ENCODE peak calls at places on chromosomes 4 and X, in ten cellular contexts. One of them, this sample, is unnamed.

GRCh38 chrX:40105791-40106676 is 8.3 kb upstream of the BCOR start:
- DNase-seq in OCI-LY7: peak; percentile 74
- DNase-seq in NB4: peak; percentile 83
- DNase-seq in gastrocnemius medialis: peak; percentile 61
- DNase-seq in GM13976: peak; percentile 72
- DNase-seq in BE2C: peak; percentile 75
- DNase-seq in tibial artery: no peak
- DNase-seq in ascending aorta: no peak
- DNase-seq in uterus: peak; percentile 68
- DNase-seq in H9: peak; percentile 87
- DNase-seq in this sample: no peak

GRCh38 chr4:10730590-10730989 is 46.0 kb upstream of the CLNK start:
- DNase-seq in BE2C: no peak
- DNase-seq in H9: no peak
- DNase-seq in OCI-LY7: no peak
- DNase-seq in tibial artery: no peak
- DNase-seq in gastrocnemius medialis: no peak
- DNase-seq in uterus: no peak
- DNase-seq in GM13976: peak; percentile 53
- DNase-seq in NB4: no peak
- DNase-seq in ascending aorta: no peak
- DNase-seq in this sample: no peak

GRCh38 chr4:20684852-20685763 is 15.2 kb upstream of the PACRGL start:
- DNase-seq in tibial artery: no peak
- DNase-seq in H9: no peak
- DNase-seq in ascending aorta: no peak
- DNase-seq in NB4: peak; percentile 50
- DNase-seq in OCI-LY7: peak; percentile 48
- DNase-seq in BE2C: no peak
- DNase-seq in GM13976: peak; percentile 27
- DNase-seq in uterus: no peak
- DNase-seq in gastrocnemius medialis: no peak
- DNase-seq in this sample: no peak

GRCh38 chr4:101346562-101347266 is 612 bp downstream of the PPP3CA start:
- DNase-seq in GM13976: peak; percentile 51
- DNase-seq in gastrocnemius medialis: peak; percentile 58
- DNase-seq in NB4: no peak
- DNase-seq in ascending aorta: peak; percentile 77
- DNase-seq in OCI-LY7: peak; percentile 58
- DNase-seq in uterus: peak; percentile 60
- DNase-seq in BE2C: peak; percentile 74
- DNase-seq in H9: peak; percentile 52
- DNase-seq in tibial artery: peak; percentile 49
- DNase-seq in this sample: peak; percentile 83

GRCh38 chr4:108166441-108167315 is 2.1 kb downstream of the LEF1 start:
- DNase-seq in tibial artery: no peak
- DNase-seq in ascending aorta: no peak
- DNase-seq in OCI-LY7: peak; percentile 79
- DNase-seq in H9: peak; percentile 85
- DNase-seq in BE2C: peak; percentile 30
- DNase-seq in NB4: no peak
- DNase-seq in uterus: no peak
- DNase-seq in gastrocnemius medialis: no peak
- DNase-seq in GM13976: peak; percentile 76
- DNase-seq in this sample: no peak

GRCh38 chr4:18914182-18914581 is 892.6 kb upstream of the LCORL start:
- DNase-seq in OCI-LY7: no peak
- DNase-seq in tibial artery: no peak
- DNase-seq in ascending aorta: no peak
- DNase-seq in NB4: no peak
- DNase-seq in H9: no peak
- DNase-seq in uterus: no peak
- DNase-seq in gastrocnemius medialis: no peak
- DNase-seq in GM13976: no peak
- DNase-seq in BE2C: no peak
- DNase-seq in this sample: no peak

GRCh38 chr4:635851-636627 is 10.7 kb downstream of the PDE6B start:
- DNase-seq in H9: peak; percentile 20
- DNase-seq in uterus: no peak
- DNase-seq in GM13976: no peak
- DNase-seq in NB4: no peak
- DNase-seq in gastrocnemius medialis: no peak
- DNase-seq in ascending aorta: no peak
- DNase-seq in BE2C: no peak
- DNase-seq in tibial artery: no peak
- DNase-seq in OCI-LY7: no peak
- DNase-seq in this sample: no peak

GRCh38 chr4:66959207-66959606 is 586.1 kb downstream of the CENPC start:
- DNase-seq in OCI-LY7: no peak
- DNase-seq in NB4: no peak
- DNase-seq in BE2C: no peak
- DNase-seq in tibial artery: no peak
- DNase-seq in GM13976: no peak
- DNase-seq in ascending aorta: no peak
- DNase-seq in uterus: no peak
- DNase-seq in H9: no peak
- DNase-seq in gastrocnemius medialis: no peak
- DNase-seq in this sample: no peak

GRCh38 chrX:68997911-68998310 is 167.3 kb downstream of the PJA1 start:
- DNase-seq in NB4: no peak
- DNase-seq in uterus: peak; percentile 78
- DNase-seq in gastrocnemius medialis: peak; percentile 15
- DNase-seq in BE2C: no peak
- DNase-seq in OCI-LY7: no peak
- DNase-seq in tibial artery: peak; percentile 45
- DNase-seq in ascending aorta: peak; percentile 70
- DNase-seq in H9: no peak
- DNase-seq in GM13976: no peak
- DNase-seq in this sample: no peak

GRCh38 chrX:68647156-68647957 is at the start of gene STARD8:
- DNase-seq in H9: peak; percentile 60
- DNase-seq in OCI-LY7: no peak
- DNase-seq in BE2C: peak; percentile 29
- DNase-seq in uterus: peak; percentile 52
- DNase-seq in tibial artery: no peak
- DNase-seq in NB4: no peak
- DNase-seq in gastrocnemius medialis: peak; percentile 13
- DNase-seq in GM13976: no peak
- DNase-seq in ascending aorta: peak; percentile 72
- DNase-seq in this sample: no peak

GRCh38 chr4:87939978-87940690 is 35.4 kb upstream of the SPP1 start:
- DNase-seq in uterus: no peak
- DNase-seq in GM13976: no peak
- DNase-seq in OCI-LY7: no peak
- DNase-seq in NB4: no peak
- DNase-seq in gastrocnemius medialis: no peak
- DNase-seq in H9: no peak
- DNase-seq in BE2C: no peak
- DNase-seq in tibial artery: no peak
- DNase-seq in ascending aorta: no peak
- DNase-seq in this sample: no peak

GRCh38 chr4:87934973-87935372 is 40.5 kb upstream of the SPP1 start:
- DNase-seq in OCI-LY7: no peak
- DNase-seq in NB4: no peak
- DNase-seq in tibial artery: no peak
- DNase-seq in gastrocnemius medialis: no peak
- DNase-seq in ascending aorta: no peak
- DNase-seq in uterus: no peak
- DNase-seq in H9: peak; percentile 52
- DNase-seq in BE2C: no peak
- DNase-seq in GM13976: no peak
- DNase-seq in this sample: no peak

GRCh38 chr4:87941537-87942392 is 33.7 kb upstream of the SPP1 start:
- DNase-seq in uterus: no peak
- DNase-seq in OCI-LY7: no peak
- DNase-seq in NB4: no peak
- DNase-seq in H9: no peak
- DNase-seq in GM13976: no peak
- DNase-seq in tibial artery: no peak
- DNase-seq in BE2C: no peak
- DNase-seq in ascending aorta: no peak
- DNase-seq in gastrocnemius medialis: no peak
- DNase-seq in this sample: no peak

GRCh38 chr4:87937523-87937922 is 38.0 kb upstream of the SPP1 start:
- DNase-seq in gastrocnemius medialis: no peak
- DNase-seq in OCI-LY7: no peak
- DNase-seq in GM13976: no peak
- DNase-seq in H9: no peak
- DNase-seq in BE2C: no peak
- DNase-seq in uterus: no peak
- DNase-seq in NB4: no peak
- DNase-seq in tibial artery: no peak
- DNase-seq in ascending aorta: no peak
- DNase-seq in this sample: no peak

GRCh38 chr4:87938746-87939145 is 36.8 kb upstream of the SPP1 start:
- DNase-seq in ascending aorta: no peak
- DNase-seq in GM13976: no peak
- DNase-seq in H9: no peak
- DNase-seq in BE2C: no peak
- DNase-seq in tibial artery: no peak
- DNase-seq in uterus: no peak
- DNase-seq in gastrocnemius medialis: no peak
- DNase-seq in NB4: peak; percentile 13
- DNase-seq in OCI-LY7: no peak
- DNase-seq in this sample: no peak
- TF ChIP-seq CTCF in ascending aorta: no peak
- TF ChIP-seq CTCF in GM13976: no peak
- TF ChIP-seq CTCF in H9: no peak
- TF ChIP-seq CTCF in BE2C: no peak
- TF ChIP-seq CTCF in tibial artery: no peak
- TF ChIP-seq CTCF in uterus: no peak
- TF ChIP-seq CTCF in gastrocnemius medialis: no peak
- TF ChIP-seq CTCF in NB4: no peak
- TF ChIP-seq CTCF in OCI-LY7: no peak
- TF ChIP-seq CTCF in this sample: no peak

DNA sequence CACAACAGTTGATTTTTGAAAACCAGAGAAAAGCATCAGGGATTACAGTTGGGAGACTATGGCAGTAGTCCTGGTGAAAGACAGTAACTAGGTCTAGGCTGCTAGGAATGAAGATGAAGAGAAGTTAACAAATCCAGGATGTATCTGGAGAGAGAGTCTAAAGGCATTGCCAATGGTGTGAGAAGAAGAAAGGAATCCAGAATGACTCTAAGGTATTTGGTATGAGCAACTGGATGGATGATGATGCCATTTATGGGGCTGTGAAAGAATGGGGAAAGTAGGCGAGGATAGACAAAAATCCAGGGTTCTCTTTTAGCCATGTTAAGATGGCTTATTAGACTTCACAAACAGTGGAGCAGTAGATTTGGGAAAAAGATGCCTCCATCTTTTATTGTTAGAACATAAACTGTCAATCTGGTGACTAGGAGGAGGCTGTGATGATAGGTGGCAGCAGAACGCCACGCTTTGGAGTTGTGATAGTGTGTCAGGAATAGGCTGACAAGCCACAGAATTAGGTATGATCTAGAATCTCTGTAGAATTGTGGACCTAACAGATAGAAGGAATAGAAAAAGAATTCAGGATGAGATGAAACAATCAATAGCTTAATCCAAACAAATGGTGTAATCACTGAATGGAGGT is 27.3 kb upstream of the JADE1 start:
- DNase-seq in gastrocnemius medialis: peak; percentile 59
- DNase-seq in BE2C: peak; percentile 27
- DNase-seq in GM13976: peak; percentile 49
- DNase-seq in H9: no peak
- DNase-seq in OCI-LY7: peak; percentile 43
- DNase-seq in uterus: peak; percentile 20
- DNase-seq in NB4: peak; percentile 40
- DNase-seq in tibial artery: peak; percentile 51
- DNase-seq in ascending aorta: no peak
- DNase-seq in this sample: no peak
- TF ChIP-seq CTCF in gastrocnemius medialis: peak; percentile 12
- TF ChIP-seq CTCF in BE2C: peak; percentile 53
- TF ChIP-seq CTCF in GM13976: peak; percentile 37
- TF ChIP-seq CTCF in H9: peak; percentile 63
- TF ChIP-seq CTCF in OCI-LY7: peak; percentile 73
- TF ChIP-seq CTCF in uterus: no peak
- TF ChIP-seq CTCF in NB4: peak; percentile 10
- TF ChIP-seq CTCF in tibial artery: peak; percentile 27
- TF ChIP-seq CTCF in ascending aorta: peak; percentile 27
- TF ChIP-seq CTCF in this sample: no peak

DNA sequence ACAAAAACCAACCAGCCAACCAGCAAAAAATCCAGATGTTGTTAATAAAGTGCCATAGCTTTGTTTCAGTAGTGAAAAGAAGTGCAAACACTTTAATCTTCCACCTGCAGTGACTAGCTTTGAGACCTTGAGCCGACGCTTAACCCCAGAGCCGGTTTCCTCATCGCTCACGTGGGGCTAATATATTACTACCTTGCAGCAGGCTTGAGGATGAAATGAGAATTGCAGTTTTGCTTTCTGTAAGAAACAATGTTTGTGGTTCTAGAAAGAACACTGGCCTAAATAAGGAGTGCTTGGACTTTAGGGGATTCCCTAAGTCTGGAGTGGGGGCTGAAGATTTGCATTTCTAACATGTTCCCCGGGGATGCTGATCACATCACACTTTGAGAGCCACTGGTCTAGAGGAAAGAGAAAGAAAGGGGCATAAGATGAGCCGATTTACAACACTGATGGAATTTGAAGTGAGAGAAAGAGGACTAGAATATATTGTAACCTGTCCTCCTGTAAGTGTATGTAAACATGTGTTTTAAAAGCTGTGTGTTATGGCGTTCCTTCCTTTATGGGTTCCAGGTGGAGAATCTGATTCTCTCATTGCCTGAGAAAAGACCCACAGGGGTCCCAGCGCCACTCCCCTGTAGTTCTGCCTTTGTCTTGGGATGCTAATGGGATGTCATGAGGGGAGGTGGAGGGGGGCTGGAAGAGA is 1.4 kb downstream of the FGF2 start:
- DNase-seq in gastrocnemius medialis: no peak
- DNase-seq in BE2C: peak; percentile 23
- DNase-seq in OCI-LY7: peak; percentile 39
- DNase-seq in tibial artery: peak; percentile 64
- DNase-seq in NB4: peak; percentile 19
- DNase-seq in ascending aorta: peak; percentile 69
- DNase-seq in uterus: peak; percentile 50
- DNase-seq in GM13976: peak; percentile 81
- DNase-seq in H9: peak; percentile 86
- DNase-seq in this sample: no peak
- TF ChIP-seq CTCF in gastrocnemius medialis: no peak
- TF ChIP-seq CTCF in BE2C: no peak
- TF ChIP-seq CTCF in OCI-LY7: no peak
- TF ChIP-seq CTCF in tibial artery: peak; percentile 60
- TF ChIP-seq CTCF in NB4: no peak
- TF ChIP-seq CTCF in ascending aorta: peak; percentile 40
- TF ChIP-seq CTCF in uterus: peak; percentile 8
- TF ChIP-seq CTCF in GM13976: no peak
- TF ChIP-seq CTCF in H9: no peak
- TF ChIP-seq CTCF in this sample: no peak

DNA sequence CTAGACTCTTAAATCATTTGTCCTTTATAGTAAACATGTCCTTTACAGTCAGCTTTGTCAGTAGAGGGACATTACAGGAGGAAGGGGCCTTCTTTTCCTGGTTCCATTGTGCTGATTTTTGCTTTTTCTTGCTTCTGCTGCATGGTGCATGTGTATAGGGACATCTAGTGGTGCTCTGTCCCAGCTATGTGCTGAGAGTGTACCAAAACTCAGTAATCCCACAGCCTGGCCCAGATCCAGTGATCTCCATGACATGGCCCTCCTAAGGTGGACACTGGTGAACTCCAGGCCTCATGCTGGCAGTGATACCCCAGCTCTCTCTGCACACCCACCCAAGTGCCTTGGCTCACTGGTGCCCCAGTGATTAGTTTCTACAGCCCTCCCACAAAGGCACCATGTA is 45.2 kb downstream of the MAGEB17 start:
- DNase-seq in OCI-LY7: peak; percentile 27
- DNase-seq in gastrocnemius medialis: no peak
- DNase-seq in ascending aorta: no peak
- DNase-seq in GM13976: peak; percentile 14
- DNase-seq in NB4: peak; percentile 12
- DNase-seq in tibial artery: no peak
- DNase-seq in H9: peak; percentile 41
- DNase-seq in uterus: no peak
- DNase-seq in BE2C: no peak
- DNase-seq in this sample: no peak
- TF ChIP-seq CTCF in OCI-LY7: peak; percentile 63
- TF ChIP-seq CTCF in gastrocnemius medialis: no peak
- TF ChIP-seq CTCF in ascending aorta: no peak
- TF ChIP-seq CTCF in GM13976: no peak
- TF ChIP-seq CTCF in NB4: peak; percentile 31
- TF ChIP-seq CTCF in tibial artery: no peak
- TF ChIP-seq CTCF in H9: peak; percentile 71
- TF ChIP-seq CTCF in uterus: no peak
- TF ChIP-seq CTCF in BE2C: peak; percentile 10
- TF ChIP-seq CTCF in this sample: no peak

This sample was measured in coronary artery.